ENCODE peak calls at places on chromosomes 4 and X, in eight cellular contexts. One of them, this sample, is unnamed.

GRCh38 chr4:74453037-74453635 is 8.2 kb downstream of the AREG start:
- DNase-seq in transverse colon: no peak
- DNase-seq in psoas muscle: no peak
- DNase-seq in coronary artery: no peak
- DNase-seq in BE2C: no peak
- DNase-seq in CD8-positive, alpha-beta T cell: no peak
- DNase-seq in GM23338: no peak
- DNase-seq in IMR-90: no peak
- DNase-seq in this sample: no peak

GRCh38 chrX:72367524-72367923 is 61.8 kb upstream of the CITED1 start:
- DNase-seq in BE2C: no peak
- DNase-seq in coronary artery: no peak
- DNase-seq in IMR-90: no peak
- DNase-seq in CD8-positive, alpha-beta T cell: no peak
- DNase-seq in transverse colon: no peak
- DNase-seq in GM23338: no peak
- DNase-seq in psoas muscle: no peak
- DNase-seq in this sample: no peak

GRCh38 chr4:85591361-85592098 is 116.6 kb downstream of the ARHGAP24 start:
- DNase-seq in psoas muscle: no peak
- DNase-seq in CD8-positive, alpha-beta T cell: no peak
- DNase-seq in coronary artery: no peak
- DNase-seq in GM23338: no peak
- DNase-seq in BE2C: no peak
- DNase-seq in transverse colon: no peak
- DNase-seq in IMR-90: no peak
- DNase-seq in this sample: no peak

GRCh38 chr4:142883433-142883832 is 37.3 kb upstream of the INPP4B start:
- DNase-seq in IMR-90: peak
- DNase-seq in GM23338: peak
- DNase-seq in coronary artery: no peak
- DNase-seq in transverse colon: no peak
- DNase-seq in CD8-positive, alpha-beta T cell: no peak
- DNase-seq in BE2C: no peak
- DNase-seq in psoas muscle: no peak
- DNase-seq in this sample: no peak

GRCh38 chr4:16772366-16772850 is 126.0 kb downstream of the LDB2 start:
- DNase-seq in transverse colon: no peak
- DNase-seq in BE2C: no peak
- DNase-seq in GM23338: no peak
- DNase-seq in coronary artery: no peak
- DNase-seq in psoas muscle: no peak
- DNase-seq in CD8-positive, alpha-beta T cell: no peak
- DNase-seq in IMR-90: peak
- DNase-seq in this sample: peak

GRCh38 chr4:23805381-23805780 is 84.5 kb downstream of the PPARGC1A start:
- DNase-seq in CD8-positive, alpha-beta T cell: no peak
- DNase-seq in psoas muscle: no peak
- DNase-seq in GM23338: no peak
- DNase-seq in BE2C: no peak
- DNase-seq in transverse colon: no peak
- DNase-seq in coronary artery: no peak
- DNase-seq in IMR-90: peak
- DNase-seq in this sample: no peak

GRCh38 chr4:86855572-86855971 is 6.4 kb upstream of the SLC10A6 start:
- DNase-seq in transverse colon: no peak
- DNase-seq in coronary artery: no peak
- DNase-seq in CD8-positive, alpha-beta T cell: no peak
- DNase-seq in BE2C: no peak
- DNase-seq in psoas muscle: no peak
- DNase-seq in GM23338: no peak
- DNase-seq in IMR-90: peak
- DNase-seq in this sample: no peak

GRCh38 chr4:11805837-11806236 is 377.1 kb upstream of the HS3ST1 start:
- DNase-seq in transverse colon: no peak
- DNase-seq in BE2C: no peak
- DNase-seq in GM23338: peak
- DNase-seq in coronary artery: no peak
- DNase-seq in psoas muscle: no peak
- DNase-seq in CD8-positive, alpha-beta T cell: no peak
- DNase-seq in IMR-90: peak
- DNase-seq in this sample: peak

GRCh38 chr4:52853351-52853750 is 8.8 kb upstream of the RASL11B start:
- DNase-seq in transverse colon: no peak
- DNase-seq in IMR-90: peak
- DNase-seq in psoas muscle: no peak
- DNase-seq in GM23338: no peak
- DNase-seq in BE2C: no peak
- DNase-seq in coronary artery: no peak
- DNase-seq in CD8-positive, alpha-beta T cell: no peak
- DNase-seq in this sample: no peak

GRCh38 chr4:16224264-16224663 is 2.0 kb downstream of the TAPT1 start:
- DNase-seq in IMR-90: no peak
- DNase-seq in coronary artery: no peak
- DNase-seq in GM23338: peak
- DNase-seq in CD8-positive, alpha-beta T cell: no peak
- DNase-seq in transverse colon: no peak
- DNase-seq in BE2C: no peak
- DNase-seq in psoas muscle: no peak
- DNase-seq in this sample: no peak

GRCh38 chrX:107775734-107776511 is at the start of gene TSC22D3:
- DNase-seq in CD8-positive, alpha-beta T cell: peak
- DNase-seq in coronary artery: peak
- DNase-seq in GM23338: peak
- DNase-seq in psoas muscle: peak
- DNase-seq in transverse colon: peak
- DNase-seq in IMR-90: peak
- DNase-seq in BE2C: peak
- DNase-seq in this sample: no peak

GRCh38 chrX:57772637-57773036 is 92.6 kb upstream of the NLRP2B start:
- DNase-seq in coronary artery: no peak
- DNase-seq in BE2C: no peak
- DNase-seq in IMR-90: no peak
- DNase-seq in CD8-positive, alpha-beta T cell: no peak
- DNase-seq in psoas muscle: no peak
- DNase-seq in GM23338: peak
- DNase-seq in transverse colon: no peak
- DNase-seq in this sample: no peak

GRCh38 chr4:37968747-37969146 is 8.5 kb downstream of the PTTG2 start:
- DNase-seq in CD8-positive, alpha-beta T cell: no peak
- DNase-seq in GM23338: no peak
- DNase-seq in BE2C: no peak
- DNase-seq in IMR-90: no peak
- DNase-seq in coronary artery: no peak
- DNase-seq in psoas muscle: no peak
- DNase-seq in transverse colon: no peak
- DNase-seq in this sample: no peak

GRCh38 chr4:81164623-81165416 is 50.2 kb downstream of the PRKG2 start:
- DNase-seq in psoas muscle: no peak
- DNase-seq in GM23338: no peak
- DNase-seq in BE2C: no peak
- DNase-seq in IMR-90: peak
- DNase-seq in transverse colon: peak
- DNase-seq in coronary artery: no peak
- DNase-seq in CD8-positive, alpha-beta T cell: no peak
- DNase-seq in this sample: no peak

GRCh38 chr4:94011190-94011589 is 182.6 kb downstream of the ATOH1 start:
- DNase-seq in GM23338: peak
- DNase-seq in transverse colon: no peak
- DNase-seq in coronary artery: no peak
- DNase-seq in psoas muscle: no peak
- DNase-seq in BE2C: no peak
- DNase-seq in IMR-90: no peak
- DNase-seq in CD8-positive, alpha-beta T cell: no peak
- DNase-seq in this sample: no peak

GRCh38 chrX:72094894-72095293 is 36.8 kb downstream of the RTL5 start:
- DNase-seq in psoas muscle: no peak
- DNase-seq in transverse colon: peak
- DNase-seq in CD8-positive, alpha-beta T cell: peak
- DNase-seq in coronary artery: no peak
- DNase-seq in BE2C: peak
- DNase-seq in IMR-90: peak
- DNase-seq in GM23338: peak
- DNase-seq in this sample: no peak

GRCh38 chrX:1546601-1547275 is 9.8 kb upstream of the P2RY8 start:
- DNase-seq in coronary artery: no peak
- DNase-seq in psoas muscle: no peak
- DNase-seq in BE2C: no peak
- DNase-seq in GM23338: no peak
- DNase-seq in CD8-positive, alpha-beta T cell: no peak
- DNase-seq in IMR-90: no peak
- DNase-seq in transverse colon: no peak
- DNase-seq in this sample: no peak

GRCh38 chr4:5689065-5689464 is 19.3 kb downstream of the EVC2 start:
- DNase-seq in transverse colon: no peak
- DNase-seq in CD8-positive, alpha-beta T cell: no peak
- DNase-seq in coronary artery: no peak
- DNase-seq in IMR-90: no peak
- DNase-seq in psoas muscle: no peak
- DNase-seq in BE2C: no peak
- DNase-seq in GM23338: no peak
- DNase-seq in this sample: no peak
- TF ChIP-seq CTCF in transverse colon: no peak
- TF ChIP-seq CTCF in CD8-positive, alpha-beta T cell: no peak
- TF ChIP-seq CTCF in coronary artery: no peak
- TF ChIP-seq CTCF in IMR-90: no peak
- TF ChIP-seq CTCF in psoas muscle: no peak
- TF ChIP-seq CTCF in BE2C: no peak
- TF ChIP-seq CTCF in GM23338: no peak
- TF ChIP-seq CTCF in this sample: no peak

GRCh38 chr4:183177001-183177400 is 77.9 kb downstream of the WWC2 start:
- DNase-seq in psoas muscle: no peak
- DNase-seq in IMR-90: no peak
- DNase-seq in CD8-positive, alpha-beta T cell: no peak
- DNase-seq in GM23338: no peak
- DNase-seq in BE2C: no peak
- DNase-seq in coronary artery: no peak
- DNase-seq in transverse colon: no peak
- DNase-seq in this sample: no peak
- H3K4me3 ChIP-seq in psoas muscle: no peak
- H3K4me3 ChIP-seq in IMR-90: no peak
- H3K4me3 ChIP-seq in CD8-positive, alpha-beta T cell: no peak
- H3K4me3 ChIP-seq in GM23338: no peak
- H3K4me3 ChIP-seq in BE2C: no peak
- H3K4me3 ChIP-seq in coronary artery: no peak
- H3K4me3 ChIP-seq in transverse colon: no peak
- H3K4me3 ChIP-seq in this sample: no peak

GRCh38 chr4:164381859-164382258 is 372.1 kb upstream of the SMIM31 start:
- DNase-seq in CD8-positive, alpha-beta T cell: no peak
- DNase-seq in psoas muscle: no peak
- DNase-seq in IMR-90: no peak
- DNase-seq in coronary artery: no peak
- DNase-seq in BE2C: no peak
- DNase-seq in GM23338: no peak
- DNase-seq in transverse colon: no peak
- DNase-seq in this sample: no peak

GRCh38 chr4:164384416-164384815 is 369.5 kb upstream of the SMIM31 start:
- DNase-seq in psoas muscle: no peak
- DNase-seq in IMR-90: no peak
- DNase-seq in CD8-positive, alpha-beta T cell: no peak
- DNase-seq in transverse colon: no peak
- DNase-seq in BE2C: no peak
- DNase-seq in coronary artery: no peak
- DNase-seq in GM23338: no peak
- DNase-seq in this sample: no peak

GRCh38 chr4:164379694-164380093 is 374.2 kb upstream of the SMIM31 start:
- DNase-seq in BE2C: no peak
- DNase-seq in IMR-90: no peak
- DNase-seq in CD8-positive, alpha-beta T cell: no peak
- DNase-seq in coronary artery: no peak
- DNase-seq in GM23338: no peak
- DNase-seq in psoas muscle: no peak
- DNase-seq in transverse colon: no peak
- DNase-seq in this sample: no peak

DNA sequence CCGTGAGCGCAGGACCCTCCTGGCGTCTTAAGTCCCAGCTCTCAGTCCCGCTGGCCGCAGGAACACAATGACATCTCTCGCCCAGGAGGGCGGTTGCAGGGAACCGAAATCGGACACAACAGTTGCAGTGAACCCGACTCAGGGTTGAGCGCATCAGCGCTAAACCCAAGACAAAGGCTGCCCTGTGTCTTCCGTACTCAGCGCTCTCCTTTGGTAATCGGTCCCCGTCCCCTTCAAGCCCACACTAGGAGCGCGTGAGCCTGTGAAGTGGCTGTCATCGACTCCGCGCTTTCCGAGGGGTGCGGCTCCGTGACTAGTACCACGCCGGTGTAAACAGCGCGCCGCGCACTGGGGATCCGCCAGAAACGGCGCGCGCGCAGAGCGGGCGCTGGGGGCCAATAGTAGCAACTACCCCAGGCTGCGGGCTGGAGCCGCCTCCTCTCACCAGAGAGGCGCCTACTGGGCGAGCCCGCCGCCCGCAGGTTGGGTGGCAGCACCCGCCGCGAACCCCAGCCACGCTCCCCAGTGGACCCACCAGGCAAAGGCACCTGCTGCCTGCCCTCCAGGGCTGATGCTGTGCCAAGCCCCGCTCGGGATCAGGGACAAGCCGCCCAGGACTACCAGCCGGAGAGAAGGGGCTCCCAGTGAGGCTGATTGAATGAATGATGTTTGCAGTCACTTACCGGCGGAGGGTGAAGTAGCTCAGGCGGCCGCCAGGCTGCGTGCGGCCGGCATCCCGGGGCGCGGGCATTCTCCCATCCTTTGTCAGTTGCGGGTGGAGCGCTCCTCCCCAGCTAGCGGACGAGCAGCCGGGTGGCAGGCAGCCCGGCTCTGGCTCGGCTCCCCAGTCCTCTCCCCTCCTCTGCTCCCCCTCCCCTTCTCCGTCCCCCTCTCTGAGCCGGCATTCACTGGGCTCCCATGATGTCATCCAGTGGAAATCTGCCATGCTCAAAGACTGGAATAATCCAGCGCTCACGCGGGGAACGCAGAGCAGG is 370.4 kb upstream of the SMIM31 start:
- DNase-seq in GM23338: peak
- DNase-seq in IMR-90: peak
- DNase-seq in coronary artery: peak
- DNase-seq in psoas muscle: no peak
- DNase-seq in BE2C: peak
- DNase-seq in transverse colon: no peak
- DNase-seq in CD8-positive, alpha-beta T cell: no peak
- DNase-seq in this sample: peak
- TF ChIP-seq CTCF in GM23338: peak
- TF ChIP-seq CTCF in IMR-90: no peak
- TF ChIP-seq CTCF in coronary artery: no peak
- TF ChIP-seq CTCF in psoas muscle: no peak
- TF ChIP-seq CTCF in BE2C: peak
- TF ChIP-seq CTCF in transverse colon: no peak
- TF ChIP-seq CTCF in CD8-positive, alpha-beta T cell: no peak
- TF ChIP-seq CTCF in this sample: peak

DNA sequence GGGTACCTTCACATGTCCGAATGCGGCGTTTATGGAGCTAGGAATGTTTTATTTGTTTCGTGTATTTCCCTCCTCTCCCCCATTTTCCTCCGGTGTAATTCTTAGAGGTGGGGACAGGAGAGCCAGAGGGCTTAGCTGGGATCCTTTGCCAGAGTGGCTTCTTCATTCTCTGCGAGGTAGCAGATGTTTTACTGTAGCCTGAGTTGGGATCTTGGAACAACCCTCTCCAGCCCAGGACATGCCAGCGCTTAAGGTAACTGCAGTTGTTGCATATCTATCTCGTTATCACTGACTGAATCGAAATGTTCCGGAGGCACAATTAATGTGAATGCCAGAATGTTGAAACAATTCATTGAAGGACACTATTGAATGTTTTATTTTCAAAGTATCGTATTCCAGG is 59.0 kb upstream of the DYNLT3 start:
- DNase-seq in IMR-90: no peak
- DNase-seq in psoas muscle: no peak
- DNase-seq in coronary artery: no peak
- DNase-seq in GM23338: no peak
- DNase-seq in transverse colon: no peak
- DNase-seq in BE2C: no peak
- DNase-seq in CD8-positive, alpha-beta T cell: no peak
- DNase-seq in this sample: no peak
- H3K4me3 ChIP-seq in IMR-90: no peak
- H3K4me3 ChIP-seq in psoas muscle: no peak
- H3K4me3 ChIP-seq in coronary artery: no peak
- H3K4me3 ChIP-seq in GM23338: peak
- H3K4me3 ChIP-seq in transverse colon: no peak
- H3K4me3 ChIP-seq in BE2C: peak
- H3K4me3 ChIP-seq in CD8-positive, alpha-beta T cell: no peak
- H3K4me3 ChIP-seq in this sample: peak